ENCODE peak calls at places on chromosomes 4 and X, in six cellular contexts. D is IMR-90, Q is GM23248, Y is GM12878, M is hepatocyte, U is A549. N is an unnamed sample.
A peak's percentile ranks its signal among the peaks of the same experiment; 100 is the strongest.

GRCh38 chr4:107599841-107600240 is 120.2 kb downstream of the PAPSS1 start:
- DNase-seq in D (no peak), Q (peak; percentile 13), Y (no peak), M (no peak), U (no peak), N (peak; percentile 10)

GRCh38 chr4:106864231-106864630 is 171.9 kb downstream of the DKK2 start:
- DNase-seq in D (no peak), Q (peak; percentile 84), Y (no peak), M (no peak), U (no peak), N (peak; percentile 83)

GRCh38 chr4:127505203-127505602 is 127.6 kb upstream of the INTU start:
- DNase-seq in D (peak; percentile 84), Q (peak; percentile 56), Y (no peak), M (peak; percentile 26), U (no peak), N (peak; percentile 73)

GRCh38 chrX:12567857-12568256 is 223.4 kb upstream of the PRPS2 start:
- DNase-seq in D (peak; percentile 13), Q (peak; percentile 13), Y (no peak), M (no peak), U (peak; percentile 12), N (no peak)

GRCh38 chrX:24260827-24261550 is 52.9 kb downstream of the SUPT20HL2 start:
- DNase-seq in D (peak; percentile 47), Q (peak; percentile 60), Y (no peak), M (peak; percentile 38), U (no peak), N (peak; percentile 31)

GRCh38 chr4:54539500-54540029 is 118.2 kb upstream of the KIT start:
- DNase-seq in D (peak; percentile 46), Q (peak; percentile 78), Y (no peak), M (peak; percentile 76), U (peak; percentile 30), N (peak; percentile 19)

GRCh38 chrX:9952313-9952712 is 14.8 kb upstream of the CLDN34 start:
- DNase-seq in D (no peak), Q (no peak), Y (no peak), M (no peak), U (no peak), N (no peak)

GRCh38 chrX:2521927-2522386 is 21.2 kb upstream of the DHRSX start:
- DNase-seq in D (no peak), Q (no peak), Y (no peak), M (no peak), U (no peak), N (no peak)

GRCh38 chr4:48681856-48682255 is 98.2 kb downstream of the FRYL start:
- DNase-seq in D (peak; percentile 52), Q (peak; percentile 48), Y (peak; percentile 35), M (peak; percentile 32), U (peak; percentile 22), N (peak; percentile 12)

GRCh38 chr4:38004062-38004461 is 43.9 kb downstream of the PTTG2 start:
- DNase-seq in D (peak; percentile 51), Q (no peak), Y (no peak), M (no peak), U (no peak), N (peak; percentile 67)

GRCh38 chr4:114257516-114257915 is 278.1 kb upstream of the ARSJ start:
- DNase-seq in D (peak; percentile 79), Q (peak; percentile 80), Y (no peak), M (no peak), U (no peak), N (peak; percentile 66)

GRCh38 chrX:44433556-44433955 is 90.1 kb upstream of the EFHC2 start:
- DNase-seq in D (no peak), Q (no peak), Y (no peak), M (no peak), U (no peak), N (peak; percentile 50)

GRCh38 chr4:1570291-1571164 is 113.6 kb downstream of the FAM53A start:
- DNase-seq in D (no peak), Q (no peak), Y (no peak), M (no peak), U (no peak), N (no peak)

GRCh38 chrX:113980953-113981352 is 602.9 kb upstream of the HTR2C start:
- DNase-seq in D (no peak), Q (no peak), Y (no peak), M (no peak), U (no peak), N (no peak)

GRCh38 chrX:97310373-97310772 is 426.7 kb downstream of the RPA4 start:
- DNase-seq in D (peak; percentile 14), Q (no peak), Y (no peak), M (no peak), U (peak; percentile 9), N (peak; percentile 20)

GRCh38 chr4:38454284-38454683 is 209.7 kb upstream of the KLF3 start:
- DNase-seq in D (no peak), Q (no peak), Y (no peak), M (no peak), U (no peak), N (no peak)

GRCh38 chr4:133799916-133800315 is 401.7 kb downstream of the PABPC4L start:
- DNase-seq in D (no peak), Q (no peak), Y (no peak), M (no peak), U (no peak), N (no peak)

GRCh38 chrX:113675278-113675677 is 834.6 kb upstream of the AMOT start:
- DNase-seq in D (no peak), Q (peak; percentile 63), Y (no peak), M (no peak), U (no peak), N (peak; percentile 3)

GRCh38 chr4:143360838-143361237 is 24.2 kb downstream of the GAB1 start:
- DNase-seq in D (no peak), Q (peak; percentile 57), Y (no peak), M (no peak), U (no peak), N (peak; percentile 52)

GRCh38 chr4:10082459-10083272 is 33.9 kb downstream of the WDR1 start:
- DNase-seq in D (no peak), Q (no peak), Y (no peak), M (no peak), U (no peak), N (no peak)

GRCh38 chrX:53077207-53078197 is 4.7 kb upstream of the TSPYL2 start:
- DNase-seq in D (no peak), Q (no peak), Y (no peak), M (no peak), U (no peak), N (no peak)

GRCh38 chr4:121733942-121734341 is 31.0 kb downstream of the SMIM43 start:
- DNase-seq in D (no peak), Q (no peak), Y (no peak), M (no peak), U (no peak), N (no peak)

GRCh38 chr4:121726642-121727268 is 30.0 kb upstream of the ANXA5 start:
- DNase-seq in D (peak; percentile 78), Q (peak; percentile 76), Y (peak; percentile 47), M (peak; percentile 66), U (peak; percentile 61), N (peak; percentile 55)

GRCh38 chr4:121728066-121728465 is 31.3 kb upstream of the ANXA5 start:
- DNase-seq in D (peak; percentile 88), Q (peak; percentile 95), Y (no peak), M (no peak), U (peak; percentile 42), N (peak; percentile 87)

GRCh38 chr4:121724671-121725070 is 27.9 kb upstream of the ANXA5 start:
- DNase-seq in D (no peak), Q (no peak), Y (no peak), M (no peak), U (no peak), N (no peak)

GRCh38 chr4:121728798-121729226 is 32.0 kb upstream of the ANXA5 start:
- DNase-seq in D (peak; percentile 89), Q (peak; percentile 86), Y (no peak), M (no peak), U (peak; percentile 21), N (peak; percentile 90)
- H3K4me2 ChIP-seq in D (peak overlapping the region; percentile 11), Q (peak overlapping the region; percentile 71), Y (no peak overlapping the region), M (no peak overlapping the region), U (peak overlapping the region; percentile 43), N (peak overlapping the region; percentile 62)

GRCh38 chr4:185357220-185357619 is 38.5 kb downstream of the LRP2BP start:
- DNase-seq in D (no peak), Q (peak; percentile 26), Y (no peak), M (no peak), U (no peak), N (no peak)

GRCh38 chr4:185358514-185359433 is 37.0 kb downstream of the LRP2BP start:
- DNase-seq in D (peak; percentile 75), Q (peak; percentile 39), Y (no peak), M (no peak), U (peak; percentile 71), N (peak; percentile 86)

GRCh38 chr4:185357733-185358440 is 37.8 kb downstream of the LRP2BP start:
- DNase-seq in D (no peak), Q (no peak), Y (no peak), M (no peak), U (no peak), N (no peak)

GRCh38 chr4:185361872-185362271 is 33.9 kb downstream of the LRP2BP start:
- DNase-seq in D (no peak), Q (no peak), Y (no peak), M (no peak), U (no peak), N (no peak)

GRCh38 chr4:185359767-185360446 is 35.8 kb downstream of the LRP2BP start:
- DNase-seq in D (peak; percentile 80), Q (peak; percentile 8), Y (no peak), M (no peak), U (no peak), N (peak; percentile 84)
- H3K4me2 ChIP-seq in D (no peak overlapping the region), Q (no peak overlapping the region), Y (no peak overlapping the region), M (no peak overlapping the region), U (peak overlapping the region; percentile 63), N (peak overlapping the region; percentile 53)

DNA sequence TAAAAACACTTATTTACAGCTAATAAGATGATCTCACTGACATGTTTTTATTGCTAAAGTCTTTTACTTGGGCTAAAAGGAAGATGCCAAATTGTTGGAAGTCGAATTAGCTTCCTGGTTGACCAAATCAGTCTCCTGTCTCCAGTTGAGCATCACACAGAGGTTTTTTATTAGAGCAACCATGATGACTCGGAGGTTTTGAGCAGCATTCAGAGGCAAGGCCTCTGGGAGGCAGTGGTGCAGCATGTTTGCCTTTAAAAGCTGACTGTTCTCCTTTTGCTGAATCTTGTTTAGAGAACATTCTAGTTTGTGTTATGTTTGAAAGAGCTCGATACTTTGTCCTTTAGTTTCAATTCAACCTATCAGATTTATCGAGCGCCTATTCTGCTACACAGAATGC is 2.1 kb downstream of the UCHL1 start:
- DNase-seq in D (peak; percentile 86), Q (peak; percentile 82), Y (no peak), M (peak; percentile 67), U (peak; percentile 70), N (peak; percentile 60)
- H3K4me2 ChIP-seq in D (peak overlapping the region; percentile 82), Q (peak overlapping the region; percentile 75), Y (no peak overlapping the region), M (no peak overlapping the region), U (peak overlapping the region; percentile 92), N (peak overlapping the region; percentile 84)

GRCh38 chrX:14779589-14779988 is 93.3 kb downstream of the FANCB start:
- DNase-seq in D (no peak), Q (no peak), Y (no peak), M (no peak), U (no peak), N (no peak)

GRCh38 chrX:14776901-14777300 is 96.0 kb downstream of the FANCB start:
- DNase-seq in D (no peak), Q (no peak), Y (no peak), M (no peak), U (no peak), N (peak; percentile 13)

DNA sequence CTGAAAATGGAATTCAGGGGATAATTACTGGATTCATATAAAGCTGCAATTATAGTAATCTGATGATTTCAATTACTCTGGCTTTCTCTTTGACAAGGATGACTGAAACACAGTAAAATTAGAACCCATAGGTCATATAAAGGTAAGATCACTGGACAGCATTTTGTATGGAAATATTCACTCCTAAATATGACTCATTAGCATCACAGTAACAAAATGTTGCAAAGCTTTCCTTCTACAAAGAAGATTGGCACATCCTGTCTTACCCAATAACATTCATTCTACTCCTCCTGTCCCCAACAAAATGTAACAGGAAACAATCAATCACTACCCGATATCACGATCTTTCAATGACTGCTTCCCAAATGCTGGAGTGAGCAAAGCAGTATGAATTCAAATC is 95.4 kb downstream of the FANCB start:
- DNase-seq in D (peak; percentile 35), Q (peak; percentile 57), Y (no peak), M (no peak), U (no peak), N (peak; percentile 45)
- H3K4me2 ChIP-seq in D (no peak overlapping the region), Q (peak overlapping the region; percentile 53), Y (no peak overlapping the region), M (no peak overlapping the region), U (no peak overlapping the region), N (peak overlapping the region; percentile 39)